ENCODE peak calls at places on chromosomes 4 and X, in nine cellular contexts. B is H9, M is transverse colon, J is cardiac muscle cell, T is prostate gland, U is heart right ventricle, A is mammary epithelial cell, S is tibial nerve, W is HepG2. X is an unnamed sample.

GRCh38 chrX:110407910-110408545 is 49.4 kb downstream of the RTL9 start:
- DNase-seq in B (peak; percentile 46), M (peak; percentile 28), J (peak; percentile 84), T (peak; percentile 44), U (peak; percentile 56), A (peak; percentile 63), S (peak; percentile 86), W (peak; percentile 37), X (no peak)

GRCh38 chr4:53847935-53848334 is 216.5 kb downstream of the CHIC2 start:
- DNase-seq in B (no peak), M (peak; percentile 16), J (no peak), T (no peak), U (no peak), A (no peak), S (no peak), W (peak; percentile 17), X (no peak)

GRCh38 chr4:52098618-52099017 is 47.5 kb downstream of the SPATA18 start:
- DNase-seq in B (no peak), M (no peak), J (peak; percentile 13), T (no peak), U (no peak), A (no peak), S (no peak), W (no peak), X (no peak)

GRCh38 chrX:140701480-140701879 is 8.1 kb upstream of the LINC00632 start:
- DNase-seq in B (no peak), M (no peak), J (peak; percentile 12), T (no peak), U (no peak), A (no peak), S (peak; percentile 5), W (no peak), X (no peak)

GRCh38 chr4:89331197-89331596 is 23.6 kb upstream of the GPRIN3 start:
- DNase-seq in B (no peak), M (no peak), J (no peak), T (no peak), U (no peak), A (no peak), S (no peak), W (no peak), X (no peak)

GRCh38 chr4:48635310-48635709 is 144.8 kb downstream of the FRYL start:
- DNase-seq in B (no peak), M (no peak), J (no peak), T (no peak), U (no peak), A (peak; percentile 43), S (no peak), W (peak; percentile 9), X (no peak)

GRCh38 chr4:86879641-86880040 is 12.6 kb downstream of the C4orf36 start:
- DNase-seq in B (no peak), M (no peak), J (no peak), T (no peak), U (no peak), A (no peak), S (no peak), W (no peak), X (no peak)

GRCh38 chrX:114650351-114650750 is 66.5 kb downstream of the HTR2C start:
- DNase-seq in B (no peak), M (no peak), J (no peak), T (no peak), U (no peak), A (no peak), S (no peak), W (no peak), X (no peak)

GRCh38 chr4:40840985-40841571 is 91.3 kb downstream of the NSUN7 start:
- DNase-seq in B (peak; percentile 96), M (peak; percentile 79), J (peak; percentile 79), T (peak; percentile 48), U (peak; percentile 71), A (peak; percentile 77), S (peak; percentile 76), W (peak; percentile 70), X (peak; percentile 82)

GRCh38 chr4:81724925-81725329 is 253.2 kb upstream of the RASGEF1B start:
- DNase-seq in B (no peak), M (peak; percentile 53), J (no peak), T (no peak), U (peak; percentile 44), A (peak; percentile 57), S (peak; percentile 34), W (peak; percentile 7), X (peak; percentile 61)

GRCh38 chrX:29535212-29536162 is 679.9 kb upstream of the MAGEB2 start:
- DNase-seq in B (no peak), M (no peak), J (no peak), T (no peak), U (no peak), A (peak; percentile 19), S (no peak), W (no peak), X (no peak)

GRCh38 chrX:148633509-148633908 is 133.1 kb downstream of the AFF2 start:
- DNase-seq in B (no peak), M (no peak), J (no peak), T (no peak), U (no peak), A (no peak), S (no peak), W (no peak), X (no peak)

GRCh38 chr4:84028340-84028739 is 470.8 kb downstream of the NKX6-1 start:
- DNase-seq in B (peak; percentile 43), M (no peak), J (no peak), T (no peak), U (no peak), A (no peak), S (no peak), W (no peak), X (no peak)

GRCh38 chr4:88097301-88097700 is 61.1 kb downstream of the ABCG2 start:
- DNase-seq in B (no peak), M (no peak), J (no peak), T (no peak), U (no peak), A (no peak), S (no peak), W (no peak), X (no peak)

GRCh38 chrX:72019487-72019886 is 108.8 kb downstream of the NHSL2 start:
- DNase-seq in B (peak; percentile 3), M (no peak), J (no peak), T (no peak), U (no peak), A (no peak), S (no peak), W (no peak), X (no peak)

GRCh38 chrX:72020788-72021187 is 110.1 kb downstream of the NHSL2 start:
- DNase-seq in B (no peak), M (no peak), J (no peak), T (no peak), U (no peak), A (no peak), S (no peak), W (no peak), X (no peak)

GRCh38 chrX:72016881-72017783 is 106.5 kb downstream of the NHSL2 start:
- DNase-seq in B (peak; percentile 21), M (no peak), J (no peak), T (no peak), U (no peak), A (no peak), S (no peak), W (no peak), X (no peak)

GRCh38 chrX:72020204-72020603 is 109.6 kb downstream of the NHSL2 start:
- DNase-seq in B (no peak), M (no peak), J (no peak), T (no peak), U (no peak), A (no peak), S (peak; percentile 26), W (no peak), X (no peak)

GRCh38 chrX:72018277-72019112 is 107.8 kb downstream of the NHSL2 start:
- DNase-seq in B (peak; percentile 86), M (peak; percentile 84), J (peak; percentile 82), T (peak; percentile 76), U (peak; percentile 82), A (peak; percentile 77), S (peak; percentile 41), W (peak; percentile 47), X (peak; percentile 80)
- H3K27ac ChIP-seq in B (no peak overlapping the region), M (peak overlapping the region; percentile 73), J (peak overlapping the region; percentile 80), T (no peak overlapping the region), U (no peak overlapping the region), A (no peak overlapping the region), S (peak overlapping the region; percentile 44), W (no peak overlapping the region), X (peak overlapping the region; percentile 74)

DNA sequence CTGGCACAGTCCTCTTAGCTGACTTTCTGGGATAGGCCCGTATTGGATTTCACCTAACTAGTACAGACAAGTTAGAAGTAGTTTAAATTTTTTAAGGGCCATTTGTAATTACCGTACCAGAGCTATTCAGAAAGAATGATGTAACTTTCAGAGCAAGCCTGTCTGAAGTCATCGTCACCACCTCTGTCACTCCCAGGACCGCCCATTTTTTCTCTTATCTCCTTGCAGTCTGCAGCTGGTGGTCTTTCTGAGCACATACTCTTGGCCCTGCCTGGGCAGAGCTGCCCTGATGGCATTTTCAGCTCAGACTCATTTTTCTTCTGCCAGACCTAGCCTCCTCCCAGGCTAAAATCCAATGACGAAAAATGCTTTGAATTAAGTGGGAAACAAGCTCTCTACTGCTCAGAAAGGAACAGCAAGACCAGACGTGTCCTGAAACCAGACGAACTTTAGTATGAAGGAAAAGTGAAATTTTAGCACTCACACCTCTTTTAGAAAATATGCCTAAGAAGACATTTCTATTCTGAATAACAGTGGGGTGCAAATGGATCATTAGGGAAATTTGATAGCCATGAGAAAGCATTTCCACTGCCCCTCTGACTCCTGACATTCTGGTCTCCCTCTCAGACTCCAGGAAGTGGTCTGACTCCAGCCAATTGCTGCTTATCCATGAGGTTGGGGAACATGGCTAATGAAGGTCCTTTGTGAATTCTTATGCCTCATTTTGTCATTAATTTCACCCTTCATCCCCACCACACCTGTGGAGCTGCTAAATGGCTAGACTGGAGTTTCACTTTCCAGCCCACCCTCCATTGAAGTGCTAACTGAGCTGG is 162.4 kb upstream of the GYPA start:
- DNase-seq in B (no peak), M (no peak), J (no peak), T (no peak), U (no peak), A (peak; percentile 62), S (no peak), W (no peak), X (no peak)
- H3K27ac ChIP-seq in B (no peak overlapping the region), M (no peak overlapping the region), J (no peak overlapping the region), T (no peak overlapping the region), U (no peak overlapping the region), A (peak overlapping the region; percentile 22), S (no peak overlapping the region), W (no peak overlapping the region), X (no peak overlapping the region)

GRCh38 chr4:111556861-111557260 is 588.4 kb upstream of the FAM241A start:
- DNase-seq in B (no peak), M (no peak), J (no peak), T (no peak), U (no peak), A (no peak), S (no peak), W (no peak), X (no peak)
- H3K27ac ChIP-seq in B (no peak overlapping the region), M (no peak overlapping the region), J (no peak overlapping the region), T (no peak overlapping the region), U (no peak overlapping the region), A (peak overlapping the region; percentile 16), S (no peak overlapping the region), W (no peak overlapping the region), X (no peak overlapping the region)

DNA sequence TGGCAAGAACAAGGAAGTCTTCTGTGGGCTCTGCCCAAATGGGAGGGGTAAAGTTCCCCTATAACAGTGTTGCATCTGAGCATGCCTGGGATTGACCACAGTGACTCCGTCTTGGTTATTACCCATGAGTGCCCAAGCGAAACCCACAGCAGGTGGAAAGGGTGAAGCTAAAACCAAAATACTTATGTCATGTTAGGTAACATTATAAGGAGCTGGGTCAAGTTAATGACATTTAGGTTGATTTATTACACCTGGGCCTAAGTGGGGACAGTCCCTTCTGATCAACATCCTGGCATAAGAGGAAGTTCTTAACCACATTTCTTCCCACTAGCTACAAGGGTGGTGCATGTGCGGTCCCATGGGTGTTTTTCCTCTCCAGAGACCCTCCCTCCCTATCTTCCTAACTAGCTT is 1.3 kb upstream of the ZNF732 start:
- DNase-seq in B (no peak), M (no peak), J (no peak), T (no peak), U (no peak), A (no peak), S (no peak), W (no peak), X (no peak)
- H3K27ac ChIP-seq in B (no peak overlapping the region), M (no peak overlapping the region), J (no peak overlapping the region), T (no peak overlapping the region), U (no peak overlapping the region), A (no peak overlapping the region), S (no peak overlapping the region), W (no peak overlapping the region), X (no peak overlapping the region)